ENCODE peak calls at places on chromosomes 1 and 21, in four cellular contexts. S is mesenchymal stem cell, U is H9, H is fibroblast of lung. J is an unnamed sample. For H3K4me1, the result is how much of the 10 kb centered on the place peaks cover.

GRCh38 chr1:41977329-41977728 is 58.6 kb upstream of the HIVEP3 start:
- DNase-seq in S (no peak), U (no peak), H (no peak), J (no peak)

GRCh38 chr1:24929091-24929875 is 793 bp downstream of the RUNX3 start:
- DNase-seq in S (no peak), U (peak), H (no peak), J (peak)

GRCh38 chr1:112798293-112798692 is 83.2 kb upstream of the PPM1J start:
- DNase-seq in S (no peak), U (no peak), H (no peak), J (no peak)

GRCh38 chr21:41583274-41583790 is 75.4 kb upstream of the TMPRSS2 start:
- DNase-seq in S (no peak), U (no peak), H (peak), J (no peak)

GRCh38 chr1:89311757-89312156 is 39.1 kb upstream of the GBP5 start:
- DNase-seq in S (peak), U (no peak), H (no peak), J (no peak)

GRCh38 chr1:29500041-29500440 is 263.7 kb downstream of the PTPRU start:
- DNase-seq in S (no peak), U (peak), H (no peak), J (no peak)

GRCh38 chr1:189779034-189779433 is 698.6 kb downstream of the BRINP3 start:
- DNase-seq in S (no peak), U (no peak), H (no peak), J (no peak)

GRCh38 chr21:35635261-35635660 is 425.1 kb downstream of the SETD4 start:
- DNase-seq in S (peak), U (no peak), H (peak), J (no peak)

GRCh38 chr1:196361112-196361714 is 247.0 kb downstream of the KCNT2 start:
- DNase-seq in S (no peak), U (no peak), H (peak), J (no peak)

GRCh38 chr1:26127235-26128163 is 15.9 kb downstream of the PDIK1L start:
- DNase-seq in S (no peak), U (peak), H (no peak), J (no peak)

GRCh38 chr21:42219606-42220137 is 732 bp downstream of the ABCG1 start:
- DNase-seq in S (no peak), U (peak), H (peak), J (no peak)

DNA sequence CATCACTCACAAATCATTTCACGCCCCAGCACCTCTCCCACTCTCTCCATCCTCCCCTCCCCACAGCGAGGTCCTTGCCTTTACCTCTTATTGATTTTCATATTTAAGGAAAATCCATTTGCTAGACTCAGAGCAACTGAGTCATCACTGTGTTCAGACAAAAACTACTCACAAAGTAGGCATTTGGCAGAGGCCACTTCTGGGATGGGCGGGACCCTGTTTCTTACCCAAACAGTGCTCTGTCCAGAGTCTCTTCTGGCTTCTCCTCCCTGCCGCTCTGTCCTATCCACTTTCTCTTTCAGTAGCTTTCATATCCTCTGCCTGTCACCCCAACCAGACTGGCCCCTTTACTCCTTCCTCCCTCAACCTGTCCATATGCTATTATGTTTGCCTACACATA is 2.4 kb upstream of the NAV1 start:
- DNase-seq in S (peak), U (no peak), H (peak), J (no peak)
- H3K4me1 ChIP-seq in S (under half), U (under half), H (under half), J (under half)

GRCh38 chr1:245541389-245541788 is 386.6 kb downstream of the KIF26B start:
- DNase-seq in S (no peak), U (no peak), H (peak), J (no peak)

GRCh38 chr1:245544236-245544635 is 389.5 kb downstream of the KIF26B start:
- DNase-seq in S (no peak), U (no peak), H (no peak), J (no peak)

GRCh38 chr1:245538671-245539070 is 383.9 kb downstream of the KIF26B start:
- DNase-seq in S (no peak), U (no peak), H (peak), J (no peak)

GRCh38 chr1:245537992-245538391 is 383.2 kb downstream of the KIF26B start:
- DNase-seq in S (peak), U (no peak), H (peak), J (no peak)

GRCh38 chr1:245542365-245542764 is 387.6 kb downstream of the KIF26B start:
- DNase-seq in S (no peak), U (no peak), H (no peak), J (no peak)
- H2AFZ ChIP-seq in S (no peak), U (no peak), H (no peak), J (no peak)

GRCh38 chr1:54309631-54310366 is 96.4 kb downstream of the SSBP3 start:
- DNase-seq in S (no peak), U (peak), H (no peak), J (peak)
- H3K4me1 ChIP-seq in S (under half), U (under half), H (under half), J (half or more)

GRCh38 chr1:1398677-1399186 is 403 bp downstream of the CCNL2 start:
- DNase-seq in S (no peak), U (no peak), H (no peak), J (no peak)
- H2AFZ ChIP-seq in S (no peak), U (no peak), H (peak), J (peak)

DNA sequence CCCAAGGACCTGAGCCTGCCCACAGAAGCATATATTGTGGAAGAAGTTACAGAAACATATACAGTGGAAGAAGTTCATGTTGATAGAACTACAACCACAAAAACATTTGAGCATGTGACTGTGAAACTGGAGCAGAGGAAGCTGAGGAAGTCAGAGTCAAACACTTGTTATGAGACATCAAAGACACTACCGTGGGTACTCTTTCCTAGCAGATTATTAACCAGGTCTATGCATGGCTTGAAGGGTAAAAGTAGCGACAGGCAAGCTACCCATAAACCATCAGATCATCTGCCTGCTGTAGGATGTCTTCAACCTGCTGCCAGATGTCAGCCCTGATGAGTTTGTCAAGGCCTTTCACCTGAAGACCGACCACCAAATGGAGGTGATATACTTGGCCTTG is 35.8 kb downstream of the IVNS1ABP start:
- DNase-seq in S (peak), U (no peak), H (no peak), J (no peak)
- H3K4me1 ChIP-seq in S (under half), U (under half), H (under half), J (under half)